ENCODE peak calls at places on chromosome 7, in nine cellular contexts. Z is psoas muscle, K is MM.1S, V is lower lobe of right lung, M is AG04450, Q is heart right ventricle, S is bronchial epithelial cell, D is ovary, Y is right lobe of liver. B is an unnamed sample. For H3K27me3, the result is how much of the 10 kb centered on the place peaks cover.

GRCh38 chr7:73742753-73743641 is 4.4 kb upstream of the ABHD11 start:
- DNase-seq in Z (no peak), K (peak), V (peak), M (no peak), Q (no peak), S (peak), D (peak), Y (peak), B (peak)

GRCh38 chr7:135748770-135749169 is at the start of gene FAM180A:
- DNase-seq in Z (peak), K (no peak), V (no peak), M (peak), Q (peak), S (peak), D (peak), Y (no peak), B (no peak)

GRCh38 chr7:28355553-28356319 is 56.6 kb upstream of the CREB5 start:
- DNase-seq in Z (no peak), K (no peak), V (no peak), M (no peak), Q (no peak), S (no peak), D (no peak), Y (no peak), B (no peak)

GRCh38 chr7:110407242-110407641 is 683.7 kb upstream of the LRRN3 start:
- DNase-seq in Z (no peak), K (no peak), V (no peak), M (no peak), Q (no peak), S (no peak), D (no peak), Y (no peak), B (no peak)

GRCh38 chr7:80135306-80136104 is 874 bp downstream of the GNAI1 start:
- DNase-seq in Z (peak), K (peak), V (no peak), M (no peak), Q (no peak), S (peak), D (peak), Y (no peak), B (no peak)

GRCh38 chr7:157337316-157338149 is 729 bp downstream of the DNAJB6 start:
- DNase-seq in Z (peak), K (peak), V (peak), M (no peak), Q (peak), S (peak), D (peak), Y (peak), B (no peak)

GRCh38 chr7:157140118-157140905 is 1.6 kb downstream of the UBE3C start:
- DNase-seq in Z (no peak), K (no peak), V (no peak), M (no peak), Q (no peak), S (no peak), D (no peak), Y (no peak), B (no peak)

GRCh38 chr7:19066109-19066508 is 51.3 kb downstream of the TWIST1 start:
- DNase-seq in Z (no peak), K (no peak), V (no peak), M (no peak), Q (no peak), S (no peak), D (no peak), Y (no peak), B (no peak)

GRCh38 chr7:156969972-156970420 is 20.5 kb downstream of the NOM1 start:
- DNase-seq in Z (no peak), K (peak), V (no peak), M (no peak), Q (no peak), S (peak), D (no peak), Y (no peak), B (no peak)

GRCh38 chr7:119167431-119167830 is 942.9 kb downstream of the ANKRD7 start:
- DNase-seq in Z (no peak), K (no peak), V (no peak), M (no peak), Q (no peak), S (no peak), D (no peak), Y (no peak), B (no peak)

GRCh38 chr7:24842449-24843241 is 85.4 kb upstream of the GSDME start:
- DNase-seq in Z (no peak), K (no peak), V (no peak), M (no peak), Q (no peak), S (no peak), D (no peak), Y (no peak), B (peak)

GRCh38 chr7:149885191-149886017 is 11.6 kb downstream of the ATP6V0E2 start:
- DNase-seq in Z (no peak), K (no peak), V (no peak), M (no peak), Q (no peak), S (no peak), D (no peak), Y (no peak), B (no peak)

GRCh38 chr7:42227931-42228591 is 8.9 kb downstream of the GLI3 start:
- DNase-seq in Z (peak), K (no peak), V (no peak), M (no peak), Q (peak), S (peak), D (peak), Y (no peak), B (no peak)

GRCh38 chr7:13682626-13683025 is 306.8 kb downstream of the ETV1 start:
- DNase-seq in Z (no peak), K (no peak), V (no peak), M (no peak), Q (no peak), S (no peak), D (no peak), Y (no peak), B (no peak)

GRCh38 chr7:108142180-108142579 is 12.0 kb upstream of the LAMB4 start:
- DNase-seq in Z (no peak), K (no peak), V (no peak), M (no peak), Q (no peak), S (no peak), D (no peak), Y (no peak), B (no peak)

GRCh38 chr7:11648104-11648503 is 183.9 kb downstream of the THSD7A start:
- DNase-seq in Z (no peak), K (no peak), V (no peak), M (no peak), Q (no peak), S (no peak), D (no peak), Y (no peak), B (no peak)

GRCh38 chr7:56447864-56448693 is 331.9 kb upstream of the NUPR2 start:
- DNase-seq in Z (peak), K (no peak), V (no peak), M (no peak), Q (no peak), S (no peak), D (peak), Y (no peak), B (no peak)

GRCh38 chr7:143936087-143937009 is 1.3 kb downstream of the OR2F2 start:
- DNase-seq in Z (no peak), K (no peak), V (no peak), M (peak), Q (no peak), S (no peak), D (no peak), Y (no peak), B (no peak)

GRCh38 chr7:152735443-152736004 is 24.0 kb upstream of the ACTR3B start:
- DNase-seq in Z (no peak), K (no peak), V (no peak), M (no peak), Q (no peak), S (no peak), D (no peak), Y (no peak), B (no peak)

GRCh38 chr7:65239707-65240352 is 133.8 kb upstream of the ZNF92 start:
- DNase-seq in Z (no peak), K (no peak), V (peak), M (no peak), Q (peak), S (no peak), D (no peak), Y (peak), B (no peak)

GRCh38 chr7:105675873-105676484 is 94.7 kb upstream of the EFCAB10 start:
- DNase-seq in Z (peak), K (no peak), V (peak), M (no peak), Q (peak), S (no peak), D (no peak), Y (peak), B (no peak)

GRCh38 chr7:66307591-66308215 is 102.6 kb downstream of the TPST1 start:
- DNase-seq in Z (no peak), K (no peak), V (no peak), M (no peak), Q (no peak), S (peak), D (no peak), Y (peak), B (no peak)

GRCh38 chr7:73701357-73701995 is 18.0 kb downstream of the STX1A start:
- DNase-seq in Z (no peak), K (no peak), V (no peak), M (no peak), Q (no peak), S (peak), D (peak), Y (no peak), B (no peak)

GRCh38 chr7:69710773-69711445 is 112.6 kb downstream of the AUTS2 start:
- DNase-seq in Z (no peak), K (no peak), V (no peak), M (no peak), Q (no peak), S (no peak), D (no peak), Y (no peak), B (no peak)

GRCh38 chr7:80210400-80210799 is 75.8 kb downstream of the GNAI1 start:
- DNase-seq in Z (no peak), K (no peak), V (no peak), M (no peak), Q (no peak), S (no peak), D (no peak), Y (no peak), B (no peak)

GRCh38 chr7:139108256-139109187 is 998 bp downstream of the ZC3HAV1 start:
- DNase-seq in Z (peak), K (peak), V (peak), M (no peak), Q (peak), S (no peak), D (peak), Y (peak), B (no peak)

GRCh38 chr7:74097937-74098614 is 14.5 kb downstream of the LIMK1 start:
- DNase-seq in Z (peak), K (no peak), V (no peak), M (peak), Q (no peak), S (peak), D (no peak), Y (no peak), B (peak)

GRCh38 chr7:51351661-51352060 is 35.1 kb upstream of the COBL start:
- DNase-seq in Z (no peak), K (no peak), V (no peak), M (no peak), Q (no peak), S (no peak), D (no peak), Y (no peak), B (no peak)

GRCh38 chr7:64887756-64888508 is 15.1 kb upstream of the ZNF273 start:
- DNase-seq in Z (no peak), K (no peak), V (peak), M (no peak), Q (peak), S (no peak), D (peak), Y (no peak), B (no peak)

GRCh38 chr7:69880848-69881247 is 282.6 kb downstream of the AUTS2 start:
- DNase-seq in Z (no peak), K (no peak), V (no peak), M (no peak), Q (no peak), S (no peak), D (no peak), Y (no peak), B (no peak)

GRCh38 chr7:111196655-111197054 is 105.7 kb downstream of the LRRN3 start:
- DNase-seq in Z (no peak), K (no peak), V (no peak), M (no peak), Q (no peak), S (no peak), D (no peak), Y (no peak), B (no peak)

GRCh38 chr7:113892818-113893217 is 26.0 kb downstream of the PPP1R3A start:
- DNase-seq in Z (no peak), K (no peak), V (no peak), M (no peak), Q (no peak), S (peak), D (no peak), Y (no peak), B (no peak)

GRCh38 chr7:43891069-43891955 is 15.1 kb downstream of the URGCP start:
- DNase-seq in Z (no peak), K (no peak), V (no peak), M (no peak), Q (no peak), S (no peak), D (no peak), Y (no peak), B (no peak)

GRCh38 chr7:155231941-155232340 is 65.7 kb upstream of the INSIG1 start:
- DNase-seq in Z (no peak), K (no peak), V (no peak), M (no peak), Q (no peak), S (no peak), D (no peak), Y (no peak), B (no peak)

GRCh38 chr7:155593455-155594162 is 47.2 kb upstream of the CNPY1 start:
- DNase-seq in Z (no peak), K (no peak), V (peak), M (no peak), Q (no peak), S (no peak), D (no peak), Y (no peak), B (no peak)

GRCh38 chr7:142632291-142633134 is 116.8 kb upstream of the PRSS1 start:
- DNase-seq in Z (no peak), K (peak), V (peak), M (no peak), Q (peak), S (peak), D (peak), Y (peak), B (no peak)

GRCh38 chr7:99944508-99945070 is 15.2 kb upstream of the GJC3 start:
- DNase-seq in Z (no peak), K (no peak), V (no peak), M (no peak), Q (no peak), S (no peak), D (no peak), Y (no peak), B (no peak)
- H3K4me3 ChIP-seq in Z (no peak), K (no peak), V (no peak), M (no peak), Q (no peak), S (no peak), D (no peak), Y (no peak), B (no peak)

DNA sequence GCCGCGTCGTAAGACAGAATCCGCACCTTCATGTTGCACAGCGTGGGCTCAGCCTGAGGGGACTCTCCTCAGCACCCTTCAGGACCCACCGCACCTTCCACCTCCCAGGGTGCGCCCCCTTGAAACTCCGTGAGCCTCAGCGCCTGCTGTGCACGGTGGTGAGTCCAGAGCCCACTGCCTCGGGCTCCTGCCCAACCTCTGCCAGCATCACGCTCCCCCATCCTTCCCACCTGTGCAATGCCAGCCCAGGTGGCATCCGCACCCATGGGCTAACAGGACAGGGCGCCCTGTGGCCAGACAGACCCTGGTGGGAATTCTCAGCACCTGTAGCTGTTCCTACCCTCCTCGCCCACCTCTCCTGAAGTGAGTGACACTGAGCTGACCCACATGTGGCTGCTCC is 96.4 kb downstream of the DYNC2I1 start:
- DNase-seq in Z (no peak), K (no peak), V (no peak), M (no peak), Q (no peak), S (no peak), D (no peak), Y (no peak), B (no peak)
- H3K27me3 ChIP-seq in Z (under half), K (under half), V (under half), M (under half), Q (under half), S (under half), D (under half), Y (under half), B (under half)

GRCh38 chr7:129501760-129502707 is at the start of gene SMKR1:
- DNase-seq in Z (peak), K (peak), V (peak), M (peak), Q (peak), S (peak), D (peak), Y (peak), B (no peak)
- TF ChIP-seq CTCF in Z (no peak), K (no peak), V (no peak), M (no peak), Q (no peak), S (no peak), D (no peak), Y (no peak), B (no peak)

GRCh38 chr7:141562543-141562942 is 11.3 kb downstream of the AGK start:
- DNase-seq in Z (no peak), K (no peak), V (no peak), M (no peak), Q (no peak), S (no peak), D (no peak), Y (no peak), B (no peak)
- H3K4me3 ChIP-seq in Z (no peak), K (no peak), V (no peak), M (no peak), Q (no peak), S (no peak), D (no peak), Y (no peak), B (no peak)

DNA sequence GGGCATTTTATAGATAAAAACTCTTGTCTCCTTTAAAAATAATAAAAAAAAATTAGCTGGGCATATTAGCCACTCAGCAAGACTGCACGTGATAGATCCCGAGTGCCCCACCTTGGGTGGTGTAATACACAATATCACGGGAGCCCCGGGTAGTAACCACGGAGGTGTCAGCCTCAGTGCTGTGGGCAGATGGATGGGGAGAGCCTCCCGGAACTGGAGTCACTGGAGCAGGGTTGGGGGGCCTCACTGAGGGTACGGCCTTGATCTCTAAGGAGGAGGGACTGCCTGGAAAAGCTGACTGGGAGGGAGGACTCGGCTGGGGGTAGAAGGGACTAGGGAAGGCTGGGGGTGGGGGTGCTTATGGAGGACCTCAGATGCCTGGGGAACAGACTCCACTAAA is 12.6 kb downstream of the LEP start:
- DNase-seq in Z (no peak), K (no peak), V (no peak), M (no peak), Q (no peak), S (no peak), D (no peak), Y (no peak), B (no peak)
- H3K27me3 ChIP-seq in Z (under half), K (under half), V (under half), M (under half), Q (under half), S (under half), D (under half), Y (under half), B (under half)

DNA sequence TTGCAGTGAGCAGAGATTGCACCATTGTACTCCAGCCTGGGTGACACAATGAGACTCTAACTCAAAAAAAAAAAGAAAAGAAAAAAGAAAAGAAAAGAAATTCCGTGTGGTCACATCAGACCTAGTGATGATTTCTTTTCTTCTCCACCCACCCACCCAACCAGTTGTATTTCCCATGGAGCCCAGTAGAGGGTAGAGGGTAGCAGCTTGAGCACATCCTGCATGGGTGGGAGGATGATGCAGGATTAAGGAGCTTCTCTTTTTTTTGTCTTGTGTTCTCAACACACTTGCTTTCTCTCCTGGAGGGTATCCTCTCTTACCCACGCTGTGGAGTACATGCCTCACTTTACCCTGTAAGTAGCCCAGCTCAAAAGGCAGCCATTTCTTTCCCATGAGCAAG is 118.6 kb upstream of the CARD11 start:
- DNase-seq in Z (no peak), K (no peak), V (no peak), M (no peak), Q (no peak), S (no peak), D (no peak), Y (no peak), B (no peak)
- TF ChIP-seq CTCF in Z (no peak), K (peak), V (no peak), M (peak), Q (no peak), S (no peak), D (no peak), Y (no peak), B (no peak)

DNA sequence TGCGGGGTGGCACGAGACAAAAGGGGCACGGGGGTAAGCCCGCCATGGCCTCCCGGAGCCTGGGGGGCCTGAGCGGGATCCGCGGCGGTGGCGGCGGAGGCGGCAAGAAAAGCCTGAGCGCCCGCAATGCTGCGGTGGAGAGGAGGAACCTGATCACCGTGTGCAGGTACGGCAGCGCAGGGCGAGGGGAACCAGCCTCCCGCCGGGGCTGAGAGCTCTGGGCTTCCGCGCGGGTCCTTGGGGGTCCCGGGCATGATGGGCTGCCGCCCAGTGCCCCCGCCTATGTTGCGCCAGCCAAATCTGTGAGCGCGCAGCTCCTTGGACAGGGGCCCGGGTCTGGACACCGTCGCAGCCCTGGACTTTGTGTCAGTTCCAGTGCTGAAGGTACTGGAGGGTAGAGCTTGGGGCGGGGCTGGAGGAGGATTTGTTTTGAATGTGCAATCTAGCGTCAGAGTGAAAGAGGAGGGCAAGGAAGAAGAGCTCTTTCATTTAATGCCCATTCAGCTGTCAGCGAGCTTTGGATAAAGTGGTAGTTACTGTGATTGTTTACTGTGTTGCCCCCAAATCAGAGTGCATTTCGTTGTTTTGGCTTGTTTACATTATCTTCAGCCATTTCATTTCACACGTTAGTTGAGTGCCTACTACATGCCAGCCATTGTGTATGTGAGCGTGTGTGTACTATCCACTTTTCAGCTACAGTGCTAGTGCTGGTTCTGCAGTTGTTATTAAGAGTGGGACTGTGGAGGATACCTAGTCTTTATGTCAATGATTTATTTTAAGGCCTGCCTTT is 777 bp downstream of the RUNDC3B start:
- DNase-seq in Z (peak), K (peak), V (peak), M (no peak), Q (peak), S (peak), D (peak), Y (peak), B (peak)
- H3K4me3 ChIP-seq in Z (peak), K (peak), V (peak), M (peak), Q (peak), S (peak), D (peak), Y (peak), B (peak)

B was measured in kidney epithelial cell.